ENCODE peak calls at places on chromosomes 13 and 19, in four cellular contexts. One of them, this sample, is unnamed. For H3K36me3, the result is how much of the 10 kb centered on the place peaks cover.

GRCh38 chr13:60396008-60396782 is 825 bp upstream of the TDRD3 start:
- DNase-seq in K562: peak
- DNase-seq in GM12878: peak
- DNase-seq in HepG2: peak
- DNase-seq in this sample: peak

GRCh38 chr13:34035178-34035577 is 217.2 kb downstream of the RFC3 start:
- DNase-seq in K562: no peak
- DNase-seq in GM12878: no peak
- DNase-seq in HepG2: no peak
- DNase-seq in this sample: no peak

GRCh38 chr19:17877696-17878095 is 6.0 kb downstream of the SLC5A5 start:
- DNase-seq in K562: peak
- DNase-seq in GM12878: no peak
- DNase-seq in HepG2: no peak
- DNase-seq in this sample: no peak

GRCh38 chr19:7288131-7288530 is 6.1 kb downstream of the INSR start:
- DNase-seq in K562: no peak
- DNase-seq in GM12878: no peak
- DNase-seq in HepG2: no peak
- DNase-seq in this sample: no peak

GRCh38 chr13:23739597-23739996 is 149.6 kb downstream of the MIPEP start:
- DNase-seq in K562: no peak
- DNase-seq in GM12878: no peak
- DNase-seq in HepG2: no peak
- DNase-seq in this sample: no peak

GRCh38 chr19:54231077-54231931 is 8.5 kb upstream of the LILRB3 start:
- DNase-seq in K562: peak
- DNase-seq in GM12878: no peak
- DNase-seq in HepG2: peak
- DNase-seq in this sample: peak

GRCh38 chr19:11973020-11973810 is 8.4 kb downstream of the ZNF763 start:
- DNase-seq in K562: no peak
- DNase-seq in GM12878: no peak
- DNase-seq in HepG2: no peak
- DNase-seq in this sample: no peak

GRCh38 chr13:82747331-82747730 is 1134.9 kb downstream of the SLITRK1 start:
- DNase-seq in K562: no peak
- DNase-seq in GM12878: no peak
- DNase-seq in HepG2: no peak
- DNase-seq in this sample: peak

GRCh38 chr19:4829001-4829712 is 2.4 kb downstream of the TICAM1 start:
- DNase-seq in K562: peak
- DNase-seq in GM12878: no peak
- DNase-seq in HepG2: peak
- DNase-seq in this sample: no peak

GRCh38 chr19:29478578-29479565 is 46.9 kb upstream of the VSTM2B start:
- DNase-seq in K562: peak
- DNase-seq in GM12878: no peak
- DNase-seq in HepG2: peak
- DNase-seq in this sample: peak

GRCh38 chr13:31968473-31968872 is 63.1 kb upstream of the FRY start:
- DNase-seq in K562: no peak
- DNase-seq in GM12878: no peak
- DNase-seq in HepG2: no peak
- DNase-seq in this sample: no peak

GRCh38 chr19:55032170-55032569 is 5.9 kb downstream of the GP6 start:
- DNase-seq in K562: no peak
- DNase-seq in GM12878: no peak
- DNase-seq in HepG2: no peak
- DNase-seq in this sample: no peak

GRCh38 chr13:58712191-58712590 is 1080.6 kb downstream of the PCDH17 start:
- DNase-seq in K562: no peak
- DNase-seq in GM12878: no peak
- DNase-seq in HepG2: no peak
- DNase-seq in this sample: peak

GRCh38 chr19:18900700-18901502 is 4.9 kb upstream of the CERS1 start:
- DNase-seq in K562: no peak
- DNase-seq in GM12878: no peak
- DNase-seq in HepG2: no peak
- DNase-seq in this sample: no peak

GRCh38 chr13:29684441-29684840 is 89.0 kb upstream of the SLC7A1 start:
- DNase-seq in K562: no peak
- DNase-seq in GM12878: no peak
- DNase-seq in HepG2: no peak
- DNase-seq in this sample: no peak

GRCh38 chr13:113964251-113964995 is 9.5 kb downstream of the C13orf46 start:
- DNase-seq in K562: no peak
- DNase-seq in GM12878: no peak
- DNase-seq in HepG2: no peak
- DNase-seq in this sample: no peak

GRCh38 chr19:13506550-13506878 is 235 bp upstream of the CACNA1A start:
- DNase-seq in K562: no peak
- DNase-seq in GM12878: no peak
- DNase-seq in HepG2: no peak
- DNase-seq in this sample: peak

GRCh38 chr19:47232422-47233211 is 1.6 kb upstream of the BBC3 start:
- DNase-seq in K562: no peak
- DNase-seq in GM12878: no peak
- DNase-seq in HepG2: no peak
- DNase-seq in this sample: no peak

GRCh38 chr19:45809643-45810159 is 5.4 kb downstream of the RSPH6A start:
- DNase-seq in K562: peak
- DNase-seq in GM12878: no peak
- DNase-seq in HepG2: no peak
- DNase-seq in this sample: peak

DNA sequence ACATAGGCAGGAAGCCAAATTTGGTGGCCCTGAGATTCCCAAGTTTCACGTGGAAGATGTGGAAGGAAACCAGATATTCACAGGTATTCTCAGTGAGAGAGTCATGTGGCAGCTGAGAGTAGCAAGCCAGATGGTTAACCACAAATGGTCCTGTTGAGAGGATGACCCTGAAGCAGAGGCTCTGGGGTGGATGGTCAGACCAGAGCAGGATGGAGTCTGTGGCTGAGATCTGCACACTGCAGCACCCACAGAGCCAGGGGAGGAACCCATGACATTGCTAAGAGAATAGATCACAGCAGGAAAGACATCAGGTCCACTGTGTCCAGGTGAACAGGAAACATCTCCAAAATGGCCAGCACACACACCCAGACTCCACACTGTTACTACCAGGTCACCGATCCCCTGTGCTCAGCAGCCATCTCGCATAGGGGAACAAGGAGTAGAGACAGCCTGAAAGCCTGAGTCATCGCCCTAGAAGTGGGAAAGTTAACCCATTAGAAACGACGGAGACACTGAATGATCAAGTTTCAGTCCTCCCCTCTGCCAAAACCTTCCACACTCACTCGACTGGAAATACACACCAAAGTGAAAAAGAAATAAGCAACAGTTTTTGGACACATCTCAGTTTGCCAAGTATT is 160.0 kb downstream of the RBM26 start:
- DNase-seq in K562: no peak
- DNase-seq in GM12878: peak
- DNase-seq in HepG2: no peak
- DNase-seq in this sample: peak
- TF ChIP-seq JUNB in K562: no peak
- TF ChIP-seq JUNB in GM12878: no peak
- TF ChIP-seq JUNB in HepG2: no peak
- TF ChIP-seq JUNB in this sample: no peak

GRCh38 chr13:48074006-48074405 is 20.9 kb downstream of the MED4 start:
- DNase-seq in K562: no peak
- DNase-seq in GM12878: no peak
- DNase-seq in HepG2: no peak
- DNase-seq in this sample: no peak
- H3K36me3 ChIP-seq in K562: half or more
- H3K36me3 ChIP-seq in GM12878: under half
- H3K36me3 ChIP-seq in HepG2: under half
- H3K36me3 ChIP-seq in this sample: half or more

DNA sequence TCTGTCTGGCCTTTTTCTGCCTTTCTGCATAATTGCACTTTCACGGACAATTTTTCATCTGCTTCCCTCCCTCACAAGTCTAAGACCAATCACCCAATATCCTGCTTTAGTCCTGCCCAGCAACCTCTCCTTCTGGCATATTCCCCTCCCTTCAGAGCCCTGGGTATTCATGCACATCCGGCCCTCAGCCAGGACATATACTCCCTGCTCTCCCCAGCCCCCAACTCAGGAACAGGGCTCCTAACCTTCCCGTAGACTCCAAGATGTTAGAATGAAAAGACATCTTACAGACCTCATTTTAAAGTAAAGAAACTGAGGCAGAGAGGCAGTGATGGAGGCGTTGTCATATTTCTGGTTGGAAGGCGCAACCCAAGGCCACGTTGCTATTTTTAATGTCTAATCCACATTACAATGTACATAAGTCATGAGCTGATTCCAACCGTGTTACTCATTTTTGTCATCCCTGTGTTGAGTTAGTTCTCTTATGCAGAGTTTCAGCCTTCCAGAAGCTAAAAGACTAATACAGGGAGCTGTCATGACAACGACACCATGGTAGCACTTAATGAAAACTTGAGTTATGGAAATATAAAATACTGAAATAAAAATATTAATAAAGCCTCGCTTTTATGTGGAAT is 209.2 kb downstream of the TSHZ3 start:
- DNase-seq in K562: no peak
- DNase-seq in GM12878: no peak
- DNase-seq in HepG2: no peak
- DNase-seq in this sample: no peak
- TF ChIP-seq JUNB in K562: no peak
- TF ChIP-seq JUNB in GM12878: no peak
- TF ChIP-seq JUNB in HepG2: no peak
- TF ChIP-seq JUNB in this sample: no peak

DNA sequence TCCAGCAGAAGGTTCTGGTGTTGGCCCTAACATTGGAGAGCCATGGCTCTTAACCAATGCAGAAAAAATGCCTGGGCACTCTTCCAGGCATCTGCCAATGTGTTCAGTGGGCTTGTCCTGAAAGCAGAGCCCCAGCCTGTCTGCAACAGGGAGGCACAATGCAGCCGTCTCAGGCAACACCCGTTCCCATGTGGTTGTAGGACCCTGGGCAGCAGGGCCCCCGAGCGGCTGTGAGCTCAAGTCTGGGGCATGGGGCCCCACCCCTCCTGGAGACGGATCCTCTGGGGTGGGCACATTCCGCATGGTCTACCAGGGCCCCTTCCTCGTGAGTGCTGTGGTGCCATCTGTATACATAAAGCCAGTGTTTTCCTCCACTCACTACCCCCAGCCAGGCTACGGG is 58.2 kb upstream of the SIAH3 start:
- DNase-seq in K562: no peak
- DNase-seq in GM12878: no peak
- DNase-seq in HepG2: no peak
- DNase-seq in this sample: no peak
- H3K36me3 ChIP-seq in K562: under half
- H3K36me3 ChIP-seq in GM12878: under half
- H3K36me3 ChIP-seq in HepG2: under half
- H3K36me3 ChIP-seq in this sample: under half

GRCh38 chr13:110226051-110226562 is 80.8 kb downstream of the COL4A1 start:
- DNase-seq in K562: no peak
- DNase-seq in GM12878: no peak
- DNase-seq in HepG2: no peak
- DNase-seq in this sample: no peak
- TF ChIP-seq JUNB in K562: no peak
- TF ChIP-seq JUNB in GM12878: no peak
- TF ChIP-seq JUNB in HepG2: no peak
- TF ChIP-seq JUNB in this sample: no peak

GRCh38 chr19:40625406-40626120 is 24.4 kb downstream of the LTBP4 start:
- DNase-seq in K562: peak
- DNase-seq in GM12878: no peak
- DNase-seq in HepG2: no peak
- DNase-seq in this sample: no peak

GRCh38 chr19:40622773-40623075 is 21.6 kb downstream of the LTBP4 start:
- DNase-seq in K562: no peak
- DNase-seq in GM12878: no peak
- DNase-seq in HepG2: no peak
- DNase-seq in this sample: no peak

GRCh38 chr19:40621283-40621682 is 20.1 kb downstream of the LTBP4 start:
- DNase-seq in K562: no peak
- DNase-seq in GM12878: no peak
- DNase-seq in HepG2: no peak
- DNase-seq in this sample: no peak

GRCh38 chr19:40621966-40622772 is 21.0 kb downstream of the LTBP4 start:
- DNase-seq in K562: no peak
- DNase-seq in GM12878: no peak
- DNase-seq in HepG2: no peak
- DNase-seq in this sample: no peak

GRCh38 chr19:40623403-40624239 is 22.5 kb downstream of the LTBP4 start:
- DNase-seq in K562: peak
- DNase-seq in GM12878: no peak
- DNase-seq in HepG2: peak
- DNase-seq in this sample: peak
- H3K36me3 ChIP-seq in K562: half or more
- H3K36me3 ChIP-seq in GM12878: under half
- H3K36me3 ChIP-seq in HepG2: under half
- H3K36me3 ChIP-seq in this sample: under half

GRCh38 chr13:50509771-50510441 is 333.6 kb downstream of the DLEU7 start:
- DNase-seq in K562: no peak
- DNase-seq in GM12878: no peak
- DNase-seq in HepG2: no peak
- DNase-seq in this sample: no peak
- TF ChIP-seq JUNB in K562: no peak
- TF ChIP-seq JUNB in GM12878: no peak
- TF ChIP-seq JUNB in HepG2: no peak
- TF ChIP-seq JUNB in this sample: no peak

DNA sequence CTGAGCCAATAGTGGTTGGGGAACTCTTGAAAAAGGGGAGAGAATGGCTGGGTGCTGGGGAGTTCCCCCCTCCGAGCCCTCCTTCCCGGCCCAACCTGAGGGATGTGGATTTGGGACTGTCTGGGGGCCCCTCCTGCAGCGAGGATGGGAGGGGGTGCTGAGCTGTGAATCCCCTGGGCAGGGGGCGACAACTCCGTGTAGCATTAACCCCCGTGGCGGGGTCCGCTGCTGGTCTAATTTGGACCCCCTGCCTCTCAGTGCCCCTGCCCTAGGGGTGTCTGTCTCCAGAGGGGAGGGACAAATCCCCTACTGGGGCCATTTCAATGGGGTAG is 9.7 kb downstream of the MIDN start:
- DNase-seq in K562: no peak
- DNase-seq in GM12878: no peak
- DNase-seq in HepG2: no peak
- DNase-seq in this sample: no peak
- H3K36me3 ChIP-seq in K562: half or more
- H3K36me3 ChIP-seq in GM12878: under half
- H3K36me3 ChIP-seq in HepG2: under half
- H3K36me3 ChIP-seq in this sample: under half

GRCh38 chr13:108267338-108267737 is 2.2 kb upstream of the TNFSF13B start:
- DNase-seq in K562: no peak
- DNase-seq in GM12878: no peak
- DNase-seq in HepG2: no peak
- DNase-seq in this sample: no peak
- TF ChIP-seq JUNB in K562: no peak
- TF ChIP-seq JUNB in GM12878: no peak
- TF ChIP-seq JUNB in HepG2: no peak
- TF ChIP-seq JUNB in this sample: no peak

This sample was measured in GM23338.